ENCODE peak calls at places on chromosomes 11 and 22, in four cellular contexts. M, O, S and Q are unnamed samples.

GRCh38 chr22:30245985-30246901 is at the start of gene LIF:
- DNase-seq in S (peak; percentile 23), M (peak; percentile 59), O (no peak), Q (no peak)

GRCh38 chr11:77374611-77375031 is 73.1 kb upstream of the GDPD4 start:
- DNase-seq in S (no peak), O (no peak), M (no peak), Q (no peak)

GRCh38 chr11:19378814-19379213 is 138.1 kb upstream of the E2F8 start:
- DNase-seq in S (no peak), O (no peak), M (no peak), Q (no peak)

GRCh38 chr11:116686891-116687290 is 85.9 kb downstream of the BUD13 start:
- DNase-seq in M (no peak), S (no peak), O (no peak), Q (no peak)

GRCh38 chr11:117909611-117910382 is 19.4 kb downstream of the TMPRSS13 start:
- DNase-seq in M (no peak), S (no peak), O (no peak), Q (no peak)

GRCh38 chr22:36215976-36216375 is 14.4 kb upstream of the APOL4 start:
- DNase-seq in O (no peak), M (no peak), S (no peak), Q (no peak)

GRCh38 chr11:70209391-70209912 is 6.4 kb downstream of the FADD start:
- DNase-seq in S (no peak), O (no peak), M (no peak), Q (no peak)

GRCh38 chr11:7688238-7688826 is 15.0 kb upstream of the CYB5R2 start:
- DNase-seq in M (peak; percentile 18), S (no peak), O (no peak), Q (peak; percentile 17)

GRCh38 chr11:122103366-122103765 is 12.6 kb downstream of the BLID start:
- DNase-seq in O (no peak), S (no peak), M (no peak), Q (no peak)

GRCh38 chr22:40050258-40050657 is 55.5 kb downstream of the FAM83F start:
- DNase-seq in S (peak; percentile 79), M (no peak), O (no peak), Q (no peak)

GRCh38 chr22:32528984-32529982 is 54.7 kb downstream of the FBXO7 start:
- DNase-seq in M (peak; percentile 67), O (peak; percentile 85), S (peak; percentile 32), Q (peak; percentile 64)

GRCh38 chr11:64971421-64972233 is at the start of gene MAJIN:
- DNase-seq in O (no peak), S (peak; percentile 83), M (peak; percentile 45), Q (peak; percentile 60)

GRCh38 chr11:73055002-73055401 is 87.1 kb downstream of the FCHSD2 start:
- DNase-seq in M (no peak), O (no peak), S (no peak), Q (no peak)

GRCh38 chr11:66547662-66548009 is 933 bp downstream of the ACTN3 start:
- DNase-seq in S (no peak), O (no peak), M (no peak), Q (no peak)

GRCh38 chr11:71199226-71199815 is 53.1 kb downstream of the SHANK2 start:
- DNase-seq in O (no peak), M (no peak), S (no peak), Q (no peak)

GRCh38 chr22:31604137-31604705 is 57.8 kb downstream of the PISD start:
- DNase-seq in O (no peak), S (no peak), M (no peak), Q (no peak)

GRCh38 chr22:27682438-27682837 is 119.1 kb downstream of the MN1 start:
- DNase-seq in M (no peak), O (no peak), S (no peak), Q (no peak)

GRCh38 chr11:38538866-38539651 is 1941.0 kb upstream of the RAG2 start:
- DNase-seq in M (no peak), O (no peak), S (no peak), Q (no peak)

GRCh38 chr11:83193315-83194283 is at the start of gene ANKRD42:
- DNase-seq in S (peak; percentile 89), M (peak; percentile 93), O (peak; percentile 94), Q (peak; percentile 94)

GRCh38 chr11:72113170-72113808 is 794 bp upstream of the ANAPC15 start:
- DNase-seq in M (peak; percentile 79), O (no peak), S (no peak), Q (peak; percentile 22)

GRCh38 chr11:65352783-65353182 is 1.8 kb upstream of the TIGD3 start:
- DNase-seq in S (no peak), M (no peak), O (no peak), Q (peak; percentile 15)

GRCh38 chr11:18754308-18754707 is 28.3 kb upstream of the IGSF22 start:
- DNase-seq in S (no peak), M (no peak), O (no peak), Q (peak; percentile 46)

GRCh38 chr22:17138451-17139042 is 17.4 kb upstream of the TMEM121B start:
- DNase-seq in S (no peak), O (no peak), M (no peak), Q (no peak)

GRCh38 chr11:60924110-60924905 is at the start of gene TMEM132A:
- DNase-seq in S (no peak), M (peak; percentile 62), O (peak; percentile 47), Q (peak; percentile 64)

GRCh38 chr11:47269002-47269828 is 718 bp upstream of the MADD start:
- DNase-seq in O (no peak), M (peak; percentile 88), S (peak; percentile 82), Q (peak; percentile 85)